ENCODE peak calls at places on chromosomes 2 and 18, in five cellular contexts. T is Calu3, A is NCI-H1092, W is NCI-H226, P is fibroblast of mammary gland. E is an unnamed sample.

GRCh38 chr2:38750011-38750792 is 959 bp downstream of the SRSF7 start:
- DNase-seq in T (peak), P (peak), A (no peak), W (peak), E (peak)

GRCh38 chr2:44358498-44358897 is 2.8 kb downstream of the PREPL start:
- DNase-seq in W (peak), T (peak), A (no peak), P (peak), E (peak)

GRCh38 chr2:135840601-135841000 is 3.6 kb upstream of the LCT start:
- DNase-seq in W (no peak), T (no peak), P (peak), A (no peak), E (no peak)

GRCh38 chr2:75256485-75256884 is 57.2 kb upstream of the TACR1 start:
- DNase-seq in T (no peak), P (no peak), A (no peak), W (no peak), E (no peak)

GRCh38 chr2:111176388-111176787 is 55.7 kb downstream of the BCL2L11 start:
- DNase-seq in W (no peak), T (no peak), A (no peak), P (no peak), E (no peak)

GRCh38 chr2:187543488-187543887 is 10.7 kb downstream of the TFPI start:
- DNase-seq in T (no peak), W (no peak), P (no peak), A (no peak), E (no peak)

GRCh38 chr2:41970898-41971660 is 76.7 kb upstream of the PKDCC start:
- DNase-seq in A (no peak), T (no peak), P (no peak), W (no peak), E (no peak)

GRCh38 chr2:31219131-31219969 is 2.0 kb upstream of the CAPN14 start:
- DNase-seq in A (no peak), T (no peak), W (no peak), P (no peak), E (no peak)

GRCh38 chr18:59469463-59470180 is 110.6 kb upstream of the LMAN1 start:
- DNase-seq in T (no peak), A (no peak), W (no peak), P (no peak), E (no peak)

GRCh38 chr18:72128649-72129048 is 415.5 kb downstream of the CBLN2 start:
- DNase-seq in W (no peak), A (no peak), T (no peak), P (no peak), E (no peak)